ENCODE peak calls at places on chromosomes 4 and X, in six cellular contexts. R is cardiac fibroblast, I is pancreas, L is foreskin fibroblast, G is neural progenitor cell, M is A549. T is an unnamed sample.

GRCh38 chr4:88187766-88188165 is 29.3 kb upstream of the ABCG2 start:
- DNase-seq in R (no peak), I (no peak), L (no peak), G (no peak), M (no peak), T (no peak)

GRCh38 chrX:139600105-139600504 is 69.6 kb downstream of the F9 start:
- DNase-seq in R (no peak), I (no peak), L (no peak), G (no peak), M (no peak), T (no peak)

GRCh38 chrX:7351946-7352345 is 204.0 kb upstream of the PUDP start:
- DNase-seq in R (no peak), I (no peak), L (no peak), G (no peak), M (no peak), T (no peak)

GRCh38 chr4:88939697-88940096 is 117.3 kb downstream of the FAM13A start:
- DNase-seq in R (peak; percentile 72), I (no peak), L (no peak), G (no peak), M (no peak), T (peak; percentile 70)

GRCh38 chr4:80185787-80186548 is 11.3 kb upstream of the PRDM8 start:
- DNase-seq in R (no peak), I (no peak), L (no peak), G (peak; percentile 57), M (no peak), T (no peak)

GRCh38 chr4:175419120-175419774 is 392.8 kb downstream of the GPM6A start:
- DNase-seq in R (peak; percentile 99), I (no peak), L (peak; percentile 47), G (no peak), M (peak; percentile 93), T (peak; percentile 96)

GRCh38 chr4:25312496-25313193 is at the start of gene ZCCHC4:
- DNase-seq in R (peak; percentile 93), I (peak; percentile 78), L (peak; percentile 83), G (peak; percentile 94), M (peak; percentile 91), T (peak; percentile 94)

GRCh38 chrX:3326721-3327120 is 19.7 kb downstream of the MXRA5 start:
- DNase-seq in R (no peak), I (no peak), L (peak; percentile 43), G (no peak), M (no peak), T (no peak)

GRCh38 chr4:119526786-119527550 is 101.6 kb downstream of the PDE5A start:
- DNase-seq in R (peak; percentile 22), I (no peak), L (no peak), G (peak; percentile 46), M (no peak), T (no peak)

GRCh38 chr4:100302061-100303026 is 112.1 kb upstream of the DDIT4L start:
- DNase-seq in R (no peak), I (no peak), L (no peak), G (no peak), M (no peak), T (peak; percentile 63)

GRCh38 chrX:14872355-14872754 is 514 bp downstream of the FANCB start:
- DNase-seq in R (peak; percentile 0), I (no peak), L (no peak), G (no peak), M (no peak), T (no peak)

GRCh38 chrX:15988661-15989603 is 134.3 kb upstream of the AP1S2 start:
- DNase-seq in R (peak; percentile 87), I (no peak), L (peak; percentile 72), G (no peak), M (peak; percentile 2), T (peak; percentile 83)

GRCh38 chrX:75623535-75623934 is 100.7 kb upstream of the ZDHHC15 start:
- DNase-seq in R (peak; percentile 0), I (no peak), L (no peak), G (peak; percentile 16), M (peak; percentile 1), T (no peak)
- TF ChIP-seq CTCF in R (no peak), I (no peak), L (no peak), G (peak; percentile 49), M (no peak), T (no peak)

GRCh38 chrX:110004970-110005369 is 2.1 kb downstream of the TMEM164 start:
- DNase-seq in R (no peak), I (no peak), L (no peak), G (no peak), M (no peak), T (no peak)

GRCh38 chrX:110003167-110004156 is 548 bp downstream of the TMEM164 start:
- DNase-seq in R (no peak), I (peak; percentile 9), L (no peak), G (no peak), M (no peak), T (peak; percentile 25)

GRCh38 chrX:110006161-110006560 is 3.2 kb downstream of the TMEM164 start:
- DNase-seq in R (no peak), I (no peak), L (no peak), G (no peak), M (no peak), T (no peak)

GRCh38 chrX:110002300-110003166 is at the start of gene TMEM164:
- DNase-seq in R (peak; percentile 74), I (peak; percentile 78), L (peak; percentile 82), G (peak; percentile 81), M (peak; percentile 80), T (peak; percentile 84)

GRCh38 chrX:110004210-110004609 is 1.3 kb downstream of the TMEM164 start:
- DNase-seq in R (no peak), I (peak; percentile 51), L (no peak), G (peak; percentile 7), M (peak; percentile 13), T (no peak)
- H3K4me3 ChIP-seq in R (peak overlapping the region; percentile 5), I (peak overlapping the region; percentile 55), L (no peak overlapping the region), G (no peak overlapping the region), M (peak overlapping the region; percentile 84), T (peak overlapping the region; percentile 65)

GRCh38 chrX:112941209-112941788 is 100.7 kb upstream of the AMOT start:
- DNase-seq in R (no peak), I (no peak), L (no peak), G (no peak), M (peak; percentile 0), T (no peak)
- TF ChIP-seq CTCF in R (no peak), I (no peak), L (no peak), G (no peak), M (no peak), T (no peak)

DNA sequence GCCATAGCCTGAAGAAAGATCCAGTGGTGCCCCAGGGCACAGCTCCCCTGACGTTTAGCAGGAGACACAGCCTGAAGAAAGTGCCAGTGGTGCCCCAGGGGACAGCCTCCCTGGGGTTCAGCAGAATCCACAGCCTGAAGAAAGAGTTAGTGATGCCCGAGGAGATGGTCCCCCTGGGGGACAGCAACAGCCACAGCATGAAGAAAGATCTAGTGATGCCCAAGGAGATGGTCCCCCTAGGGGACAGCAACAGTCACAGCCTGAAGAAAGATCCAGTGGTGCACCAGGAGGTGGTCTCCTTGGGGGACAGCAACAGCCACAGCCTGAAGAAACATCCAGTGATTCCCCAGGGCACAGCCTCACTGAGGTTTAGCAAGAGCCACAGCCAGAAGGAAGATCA is 2.8 kb downstream of the TEX13C start:
- DNase-seq in R (no peak), I (no peak), L (no peak), G (no peak), M (peak; percentile 5), T (no peak)
- H3K4me3 ChIP-seq in R (no peak overlapping the region), I (no peak overlapping the region), L (no peak overlapping the region), G (no peak overlapping the region), M (no peak overlapping the region), T (no peak overlapping the region)

DNA sequence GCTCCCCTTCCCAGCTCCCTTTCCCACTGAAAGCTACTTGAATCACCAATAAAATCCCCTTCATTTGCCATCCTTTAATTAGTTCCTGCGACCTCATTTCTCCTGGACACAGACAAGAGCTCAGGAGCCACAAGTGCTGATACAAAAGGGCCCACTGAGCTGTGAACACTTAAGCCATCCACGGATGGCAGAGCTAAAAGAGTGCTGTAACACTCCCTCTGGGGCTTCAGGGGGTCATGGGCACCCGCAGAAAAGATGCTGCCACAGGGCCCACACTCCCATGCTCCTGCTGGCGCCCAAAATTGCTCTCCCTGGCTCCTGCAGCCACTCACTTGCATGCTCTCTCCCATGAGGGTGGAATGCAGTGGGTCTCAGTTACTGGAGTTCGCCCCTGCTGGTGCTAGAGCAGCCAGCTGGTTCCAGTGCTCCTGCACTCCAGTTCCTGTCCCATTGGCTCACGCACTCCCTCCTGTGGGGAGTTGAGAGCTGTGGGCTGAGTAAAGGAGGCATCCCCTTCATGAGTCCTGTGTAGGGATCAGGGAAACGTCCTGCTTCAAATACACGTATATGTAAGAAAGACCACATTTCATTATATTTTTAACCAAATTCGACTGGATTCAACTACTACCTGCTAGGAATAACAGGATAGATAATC is 1291.0 kb downstream of the ARAP2 start:
- DNase-seq in R (no peak), I (no peak), L (no peak), G (peak; percentile 10), M (peak; percentile 76), T (no peak)
- TF ChIP-seq CTCF in R (no peak), I (no peak), L (peak; percentile 16), G (peak; percentile 7), M (peak; percentile 9), T (no peak)

GRCh38 chr4:82787342-82787741 is 11.3 kb downstream of the SCD5 start:
- DNase-seq in R (peak; percentile 53), I (no peak), L (no peak), G (no peak), M (no peak), T (no peak)

GRCh38 chr4:82784615-82785247 is 13.9 kb downstream of the SCD5 start:
- DNase-seq in R (peak; percentile 66), I (no peak), L (peak; percentile 74), G (no peak), M (no peak), T (peak; percentile 74)

GRCh38 chr4:82786794-82787193 is 11.8 kb downstream of the SCD5 start:
- DNase-seq in R (no peak), I (no peak), L (no peak), G (peak; percentile 50), M (no peak), T (no peak)

GRCh38 chr4:82785248-82786003 is 13.2 kb downstream of the SCD5 start:
- DNase-seq in R (peak; percentile 94), I (no peak), L (peak; percentile 90), G (peak; percentile 26), M (peak; percentile 62), T (peak; percentile 96)

GRCh38 chr4:82786004-82786400 is 12.6 kb downstream of the SCD5 start:
- DNase-seq in R (no peak), I (no peak), L (no peak), G (peak; percentile 47), M (no peak), T (no peak)
- H3K4me3 ChIP-seq in R (no peak overlapping the region), I (no peak overlapping the region), L (peak overlapping the region; percentile 27), G (no peak overlapping the region), M (peak overlapping the region; percentile 18), T (peak overlapping the region; percentile 30)

GRCh38 chr4:72286185-72286584 is 254.4 kb downstream of the NPFFR2 start:
- DNase-seq in R (peak; percentile 52), I (no peak), L (no peak), G (no peak), M (peak; percentile 2), T (peak; percentile 44)
- TF ChIP-seq CTCF in R (peak; percentile 6), I (no peak), L (no peak), G (peak; percentile 28), M (no peak), T (peak; percentile 2)

T was measured in fibroblast of pulmonary artery.